ENCODE peak calls at places on chromosomes 13 and 19, in four cellular contexts. F is thoracic aorta, L is prostate gland, Z is A673. H is an unnamed sample.

GRCh38 chr19:41792513-41793413 is 3.6 kb upstream of the CEACAM3 start:
- DNase-seq in F (no peak), Z (peak; percentile 79), L (peak; percentile 60), H (peak; percentile 68)

GRCh38 chr13:67061750-67062149 is 168.4 kb downstream of the PCDH9 start:
- DNase-seq in F (no peak), L (no peak), Z (no peak), H (no peak)

GRCh38 chr13:29858231-29858630 is 7.8 kb upstream of the UBL3 start:
- DNase-seq in L (no peak), Z (no peak), F (no peak), H (no peak)

GRCh38 chr19:18274776-18275356 is 614 bp upstream of the IQCN start:
- DNase-seq in F (peak; percentile 41), L (peak; percentile 88), Z (no peak), H (peak; percentile 84)

GRCh38 chr13:25864936-25865335 is 186.9 kb downstream of the SHISA2 start:
- DNase-seq in F (no peak), Z (no peak), L (no peak), H (no peak)

GRCh38 chr13:44410328-44410859 is 36.8 kb downstream of the SERP2 start:
- DNase-seq in F (no peak), L (no peak), Z (no peak), H (no peak)

GRCh38 chr19:49951806-49952474 is 9.0 kb downstream of the SIGLEC11 start:
- DNase-seq in Z (no peak), L (no peak), F (no peak), H (no peak)

GRCh38 chr19:2554856-2555255 is 78.9 kb downstream of the GADD45B start:
- DNase-seq in Z (peak; percentile 52), L (no peak), F (no peak), H (no peak)

GRCh38 chr19:54434112-54434861 is 14.7 kb upstream of the LENG8 start:
- DNase-seq in F (no peak), L (no peak), Z (no peak), H (no peak)

GRCh38 chr13:31801088-31801487 is 61.8 kb downstream of the RXFP2 start:
- DNase-seq in F (no peak), Z (no peak), L (no peak), H (no peak)

GRCh38 chr19:47446534-47447469 is 24.9 kb downstream of the SLC8A2 start:
- DNase-seq in Z (peak; percentile 59), F (no peak), L (no peak), H (no peak)

GRCh38 chr19:37361994-37362393 is 8.9 kb upstream of the ZNF527 start:
- DNase-seq in Z (no peak), L (no peak), F (no peak), H (peak; percentile 12)

GRCh38 chr19:37362733-37363132 is 8.2 kb upstream of the ZNF527 start:
- DNase-seq in Z (peak; percentile 6), L (no peak), F (no peak), H (peak; percentile 90)
- H3K4me3 ChIP-seq in Z (no peak overlapping the region), L (no peak overlapping the region), F (no peak overlapping the region), H (no peak overlapping the region)

DNA sequence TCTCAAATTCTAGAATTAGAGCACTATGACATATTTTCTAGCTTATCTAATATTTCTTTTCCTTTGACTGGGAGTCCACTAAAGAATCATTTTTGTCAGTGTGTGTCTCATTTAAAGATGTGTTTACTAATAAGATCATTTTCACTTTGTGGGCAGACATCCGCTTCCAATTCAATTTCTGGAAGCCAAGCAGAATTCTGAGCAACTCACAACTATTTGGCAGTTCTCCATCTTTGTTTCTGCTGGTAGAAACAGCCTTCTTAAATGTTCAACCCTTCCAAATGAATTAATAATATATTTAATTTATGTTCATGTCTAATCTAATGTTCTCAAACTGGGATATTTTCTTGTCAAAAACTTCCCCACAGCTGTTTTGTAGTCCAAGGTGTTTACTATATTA is 411.8 kb downstream of the KCTD12 start:
- DNase-seq in L (no peak), F (no peak), Z (no peak), H (no peak)
- H3K27ac ChIP-seq in L (no peak overlapping the region), F (no peak overlapping the region), Z (no peak overlapping the region), H (no peak overlapping the region)

GRCh38 chr13:110536006-110536693 is 25.4 kb downstream of the RAB20 start:
- DNase-seq in Z (no peak), L (no peak), F (no peak), H (no peak)

GRCh38 chr13:110531671-110532083 is 29.8 kb downstream of the RAB20 start:
- DNase-seq in L (no peak), F (no peak), Z (no peak), H (peak; percentile 75)

GRCh38 chr13:110530839-110531499 is 30.6 kb downstream of the RAB20 start:
- DNase-seq in F (no peak), L (no peak), Z (no peak), H (no peak)

GRCh38 chr13:110535526-110535925 is 26.0 kb downstream of the RAB20 start:
- DNase-seq in Z (no peak), L (no peak), F (no peak), H (no peak)

DNA sequence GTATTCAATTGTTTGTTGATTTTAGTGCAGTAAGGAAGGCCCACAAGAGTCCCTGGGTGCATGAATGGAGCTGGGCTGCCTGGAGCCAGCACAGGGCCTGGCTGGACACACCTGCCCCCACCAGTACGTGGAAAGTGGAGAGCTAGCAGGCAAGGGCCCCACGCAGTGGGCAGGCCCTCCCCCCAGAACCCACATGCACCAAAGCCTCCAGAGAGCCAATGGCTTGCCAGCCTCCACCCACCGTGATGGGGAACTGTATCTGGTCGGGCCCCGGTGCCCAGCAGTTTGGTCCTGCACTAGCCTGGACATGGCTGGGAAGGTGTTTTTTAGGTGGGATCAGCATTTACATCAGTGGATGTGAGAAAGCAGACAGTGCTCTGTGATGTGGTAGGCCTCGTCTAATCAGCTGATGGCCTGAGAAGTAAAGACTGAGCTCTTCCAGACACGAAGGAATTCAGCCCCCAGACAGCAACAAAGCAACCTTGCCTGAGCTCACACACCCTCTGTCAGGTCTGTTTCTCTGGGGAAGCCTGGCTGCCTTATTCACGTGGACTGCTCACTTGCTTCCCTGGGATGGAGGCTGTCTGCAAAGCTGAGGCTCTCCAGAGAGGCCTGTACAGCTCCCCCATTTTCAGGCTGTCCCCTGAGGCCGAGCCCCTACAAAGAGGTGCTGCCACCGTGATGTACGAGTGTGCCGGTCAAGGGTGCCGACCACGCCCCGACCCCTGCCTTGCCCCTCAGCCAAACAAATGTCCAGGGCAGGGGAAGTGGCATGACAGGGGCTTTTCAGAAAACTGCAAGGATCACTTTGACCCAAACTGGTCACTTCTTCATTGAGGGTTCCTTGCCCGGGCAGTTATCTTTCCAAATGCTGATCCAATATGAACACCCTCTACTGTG is 27.5 kb downstream of the RAB20 start:
- DNase-seq in L (no peak), Z (no peak), F (no peak), H (no peak)
- H3K4me1 ChIP-seq in L (no peaks in the 10 kb centered on the region), Z (peaks cover 8% of the 10 kb centered on the region), F (peaks cover 29% of the 10 kb centered on the region), H (peaks cover 43% of the 10 kb centered on the region)

DNA sequence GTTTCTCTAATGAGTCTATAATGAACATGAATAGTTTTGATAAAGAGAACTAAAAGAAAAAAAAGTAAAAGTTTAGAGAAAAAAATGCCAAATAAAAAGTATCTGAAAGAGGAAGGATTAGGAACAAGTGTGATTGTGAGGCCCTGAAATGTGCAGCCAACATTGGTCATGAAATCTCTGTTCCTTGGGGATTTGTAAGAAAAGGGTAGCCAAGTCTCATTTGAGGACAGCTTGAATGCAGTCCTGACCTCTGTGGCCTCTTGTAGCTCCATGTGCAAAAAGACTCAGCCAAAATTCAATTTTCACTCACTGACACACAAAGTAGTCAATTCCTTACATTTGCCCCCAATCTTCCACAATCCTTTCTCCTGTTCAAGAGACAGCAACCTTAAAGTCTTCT is 167.9 kb downstream of the KLF12 start:
- DNase-seq in Z (no peak), L (no peak), F (no peak), H (no peak)
- H3K4me3 ChIP-seq in Z (no peak overlapping the region), L (no peak overlapping the region), F (no peak overlapping the region), H (no peak overlapping the region)

DNA sequence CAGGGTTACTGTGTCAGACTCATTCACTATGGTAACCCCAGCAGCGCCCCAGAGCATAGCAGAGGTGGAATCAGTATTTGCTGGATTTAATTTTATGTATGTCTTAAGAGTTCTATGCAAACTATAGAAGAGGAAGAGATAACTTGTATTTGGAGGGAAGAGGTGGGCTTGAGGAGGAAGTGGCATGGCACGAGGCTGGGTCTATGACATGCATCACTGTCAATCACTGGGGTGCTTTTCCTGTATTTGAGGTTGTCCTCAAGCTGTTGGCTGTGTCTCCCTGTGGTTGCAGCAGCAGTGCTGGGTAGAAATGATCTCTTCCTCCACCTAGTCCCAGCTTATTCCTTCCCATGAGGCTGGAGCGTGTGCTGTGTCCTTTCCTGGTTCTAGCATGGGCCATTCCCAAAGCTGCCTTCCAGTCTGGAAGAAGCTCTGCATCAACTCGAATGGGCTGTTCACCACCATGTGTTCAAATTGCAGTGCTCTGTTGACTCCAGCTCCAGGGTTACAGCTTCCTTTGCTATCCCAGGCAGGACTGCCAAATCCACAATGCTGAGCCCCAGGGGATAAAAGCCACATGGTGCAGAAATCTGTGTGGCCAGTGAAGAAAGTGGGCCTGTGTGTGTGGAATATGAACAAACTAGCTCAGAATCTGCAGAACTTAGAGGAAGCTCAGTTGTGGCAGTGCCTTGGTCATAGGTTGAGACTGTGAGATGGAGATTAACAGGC is 73.1 kb upstream of the MTIF3 start:
- DNase-seq in L (no peak), F (no peak), Z (no peak), H (no peak)
- H3K27ac ChIP-seq in L (no peak overlapping the region), F (no peak overlapping the region), Z (no peak overlapping the region), H (no peak overlapping the region)

GRCh38 chr19:13844130-13844631 is 32.8 kb upstream of the NANOS3 start:
- DNase-seq in Z (no peak), F (no peak), L (no peak), H (no peak)
- H3K4me1 ChIP-seq in Z (peaks cover 51% of the 10 kb centered on the region), F (peaks cover 28% of the 10 kb centered on the region), L (peaks cover 24% of the 10 kb centered on the region), H (peaks cover 62% of the 10 kb centered on the region)